ENCODE peak calls at places on chromosomes 3 and 15, in nine cellular contexts. One of them, this sample, is unnamed.

GRCh38 chr3:186895406-186895805 is 34.9 kb upstream of the ST6GAL1 start:
- DNase-seq in NCI-H1092: no peak
- DNase-seq in RPMI8226: no peak
- DNase-seq in T-cell: no peak
- DNase-seq in GM13976: no peak
- DNase-seq in WERI-Rb-1: peak; percentile 58
- DNase-seq in thyroid gland: no peak
- DNase-seq in GM12892: no peak
- DNase-seq in WTC11: no peak
- DNase-seq in this sample: no peak

GRCh38 chr15:76863693-76864092 is 41.4 kb downstream of the SCAPER start:
- DNase-seq in GM12892: no peak
- DNase-seq in GM13976: no peak
- DNase-seq in WTC11: no peak
- DNase-seq in T-cell: no peak
- DNase-seq in NCI-H1092: no peak
- DNase-seq in WERI-Rb-1: no peak
- DNase-seq in RPMI8226: no peak
- DNase-seq in thyroid gland: no peak
- DNase-seq in this sample: no peak

GRCh38 chr3:149527531-149528343 is 53.2 kb downstream of the TM4SF4 start:
- DNase-seq in WERI-Rb-1: no peak
- DNase-seq in thyroid gland: peak; percentile 37
- DNase-seq in T-cell: no peak
- DNase-seq in WTC11: no peak
- DNase-seq in NCI-H1092: no peak
- DNase-seq in GM13976: no peak
- DNase-seq in RPMI8226: no peak
- DNase-seq in GM12892: no peak
- DNase-seq in this sample: no peak

GRCh38 chr3:185820973-185821758 is 3.7 kb downstream of the IGF2BP2 start:
- DNase-seq in GM13976: no peak
- DNase-seq in GM12892: no peak
- DNase-seq in thyroid gland: no peak
- DNase-seq in WERI-Rb-1: no peak
- DNase-seq in T-cell: no peak
- DNase-seq in NCI-H1092: no peak
- DNase-seq in RPMI8226: no peak
- DNase-seq in WTC11: no peak
- DNase-seq in this sample: no peak

GRCh38 chr3:156602424-156602823 is 47.5 kb upstream of the SSR3 start:
- DNase-seq in T-cell: no peak
- DNase-seq in NCI-H1092: no peak
- DNase-seq in thyroid gland: no peak
- DNase-seq in RPMI8226: no peak
- DNase-seq in WTC11: no peak
- DNase-seq in WERI-Rb-1: no peak
- DNase-seq in GM13976: peak; percentile 57
- DNase-seq in GM12892: no peak
- DNase-seq in this sample: no peak

GRCh38 chr3:52023101-52023770 is 27.5 kb upstream of the RPL29 start:
- DNase-seq in NCI-H1092: no peak
- DNase-seq in RPMI8226: no peak
- DNase-seq in GM13976: no peak
- DNase-seq in T-cell: no peak
- DNase-seq in WTC11: no peak
- DNase-seq in GM12892: no peak
- DNase-seq in WERI-Rb-1: no peak
- DNase-seq in thyroid gland: no peak
- DNase-seq in this sample: no peak

GRCh38 chr3:107752202-107752990 is 229.6 kb downstream of the BBX start:
- DNase-seq in RPMI8226: peak; percentile 27
- DNase-seq in WTC11: peak; percentile 16
- DNase-seq in GM13976: no peak
- DNase-seq in GM12892: no peak
- DNase-seq in NCI-H1092: no peak
- DNase-seq in WERI-Rb-1: peak; percentile 23
- DNase-seq in thyroid gland: no peak
- DNase-seq in T-cell: no peak
- DNase-seq in this sample: no peak

GRCh38 chr3:54954019-54954418 is 26.2 kb upstream of the LRTM1 start:
- DNase-seq in GM12892: no peak
- DNase-seq in WERI-Rb-1: no peak
- DNase-seq in thyroid gland: no peak
- DNase-seq in RPMI8226: no peak
- DNase-seq in T-cell: no peak
- DNase-seq in NCI-H1092: no peak
- DNase-seq in WTC11: no peak
- DNase-seq in GM13976: no peak
- DNase-seq in this sample: no peak

GRCh38 chr3:171488479-171488878 is 28.3 kb upstream of the TNIK start:
- DNase-seq in T-cell: no peak
- DNase-seq in GM12892: no peak
- DNase-seq in NCI-H1092: no peak
- DNase-seq in thyroid gland: no peak
- DNase-seq in WTC11: no peak
- DNase-seq in WERI-Rb-1: no peak
- DNase-seq in GM13976: no peak
- DNase-seq in RPMI8226: no peak
- DNase-seq in this sample: no peak

GRCh38 chr3:20047341-20047779 is 7.1 kb downstream of the KAT2B start:
- DNase-seq in thyroid gland: no peak
- DNase-seq in T-cell: no peak
- DNase-seq in NCI-H1092: no peak
- DNase-seq in GM13976: no peak
- DNase-seq in WTC11: no peak
- DNase-seq in WERI-Rb-1: no peak
- DNase-seq in GM12892: no peak
- DNase-seq in RPMI8226: no peak
- DNase-seq in this sample: no peak

GRCh38 chr15:66114863-66115425 is 138.6 kb downstream of the MEGF11 start:
- DNase-seq in thyroid gland: no peak
- DNase-seq in GM13976: no peak
- DNase-seq in WERI-Rb-1: no peak
- DNase-seq in GM12892: no peak
- DNase-seq in WTC11: no peak
- DNase-seq in T-cell: no peak
- DNase-seq in RPMI8226: no peak
- DNase-seq in NCI-H1092: no peak
- DNase-seq in this sample: no peak

GRCh38 chr3:120093923-120094775 is at the start of gene GSK3B:
- DNase-seq in NCI-H1092: peak; percentile 62
- DNase-seq in GM13976: peak; percentile 70
- DNase-seq in RPMI8226: no peak
- DNase-seq in GM12892: peak; percentile 60
- DNase-seq in WTC11: peak; percentile 78
- DNase-seq in WERI-Rb-1: peak; percentile 77
- DNase-seq in thyroid gland: peak; percentile 75
- DNase-seq in T-cell: peak; percentile 100
- DNase-seq in this sample: peak; percentile 44

GRCh38 chr15:58999694-59000093 is 12.2 kb downstream of the RNF111 start:
- DNase-seq in thyroid gland: no peak
- DNase-seq in NCI-H1092: no peak
- DNase-seq in GM12892: no peak
- DNase-seq in GM13976: no peak
- DNase-seq in WERI-Rb-1: no peak
- DNase-seq in WTC11: no peak
- DNase-seq in T-cell: no peak
- DNase-seq in RPMI8226: no peak
- DNase-seq in this sample: no peak

GRCh38 chr3:194139085-194139976 is 3.4 kb downstream of the HES1 start:
- DNase-seq in WERI-Rb-1: peak; percentile 10
- DNase-seq in T-cell: no peak
- DNase-seq in GM12892: no peak
- DNase-seq in thyroid gland: peak; percentile 64
- DNase-seq in RPMI8226: peak; percentile 57
- DNase-seq in GM13976: no peak
- DNase-seq in WTC11: peak; percentile 43
- DNase-seq in NCI-H1092: no peak
- DNase-seq in this sample: no peak

GRCh38 chr3:53254190-53254809 is 1.5 kb downstream of the TKT start:
- DNase-seq in GM13976: peak; percentile 15
- DNase-seq in RPMI8226: peak; percentile 46
- DNase-seq in T-cell: no peak
- DNase-seq in NCI-H1092: no peak
- DNase-seq in thyroid gland: peak; percentile 90
- DNase-seq in WTC11: no peak
- DNase-seq in GM12892: no peak
- DNase-seq in WERI-Rb-1: peak; percentile 30
- DNase-seq in this sample: peak; percentile 25

GRCh38 chr3:138491971-138492370 is 57.6 kb downstream of the ESYT3 start:
- DNase-seq in WERI-Rb-1: no peak
- DNase-seq in GM12892: no peak
- DNase-seq in T-cell: no peak
- DNase-seq in thyroid gland: no peak
- DNase-seq in RPMI8226: no peak
- DNase-seq in GM13976: no peak
- DNase-seq in WTC11: no peak
- DNase-seq in NCI-H1092: no peak
- DNase-seq in this sample: no peak

GRCh38 chr15:92011611-92012367 is 158.3 kb downstream of the SLCO3A1 start:
- DNase-seq in GM12892: no peak
- DNase-seq in WERI-Rb-1: no peak
- DNase-seq in thyroid gland: peak; percentile 58
- DNase-seq in WTC11: no peak
- DNase-seq in RPMI8226: peak; percentile 78
- DNase-seq in GM13976: no peak
- DNase-seq in NCI-H1092: no peak
- DNase-seq in T-cell: no peak
- DNase-seq in this sample: no peak

GRCh38 chr15:48683991-48684765 is 38.7 kb upstream of the FBN1 start:
- DNase-seq in RPMI8226: no peak
- DNase-seq in T-cell: no peak
- DNase-seq in NCI-H1092: no peak
- DNase-seq in GM12892: no peak
- DNase-seq in thyroid gland: no peak
- DNase-seq in WTC11: no peak
- DNase-seq in GM13976: no peak
- DNase-seq in WERI-Rb-1: no peak
- DNase-seq in this sample: no peak

GRCh38 chr15:64911317-64912186 is at the start of gene ANKDD1A:
- DNase-seq in NCI-H1092: no peak
- DNase-seq in WERI-Rb-1: peak; percentile 81
- DNase-seq in GM12892: peak; percentile 90
- DNase-seq in RPMI8226: peak; percentile 86
- DNase-seq in GM13976: peak; percentile 90
- DNase-seq in T-cell: no peak
- DNase-seq in WTC11: peak; percentile 78
- DNase-seq in thyroid gland: peak; percentile 78
- DNase-seq in this sample: peak; percentile 84

GRCh38 chr3:73399106-73399505 is 225.6 kb downstream of the PDZRN3 start:
- DNase-seq in WTC11: no peak
- DNase-seq in WERI-Rb-1: no peak
- DNase-seq in T-cell: no peak
- DNase-seq in thyroid gland: no peak
- DNase-seq in NCI-H1092: no peak
- DNase-seq in GM12892: no peak
- DNase-seq in RPMI8226: no peak
- DNase-seq in GM13976: no peak
- DNase-seq in this sample: no peak

GRCh38 chr15:65384895-65385867 is 7.4 kb upstream of the IGDCC3 start:
- DNase-seq in thyroid gland: peak; percentile 89
- DNase-seq in WTC11: peak; percentile 96
- DNase-seq in WERI-Rb-1: peak; percentile 93
- DNase-seq in GM13976: peak; percentile 97
- DNase-seq in NCI-H1092: peak; percentile 74
- DNase-seq in GM12892: peak; percentile 95
- DNase-seq in T-cell: peak; percentile 77
- DNase-seq in RPMI8226: peak; percentile 96
- DNase-seq in this sample: peak; percentile 84

GRCh38 chr3:143140550-143140949 is 21.0 kb downstream of the CHST2 start:
- DNase-seq in thyroid gland: no peak
- DNase-seq in NCI-H1092: no peak
- DNase-seq in GM13976: no peak
- DNase-seq in WTC11: no peak
- DNase-seq in GM12892: no peak
- DNase-seq in RPMI8226: no peak
- DNase-seq in T-cell: no peak
- DNase-seq in WERI-Rb-1: no peak
- DNase-seq in this sample: no peak

GRCh38 chr15:89430530-89431341 is 65.6 kb downstream of the RHCG start:
- DNase-seq in thyroid gland: peak; percentile 77
- DNase-seq in GM13976: peak; percentile 93
- DNase-seq in WTC11: peak; percentile 96
- DNase-seq in RPMI8226: peak; percentile 89
- DNase-seq in WERI-Rb-1: peak; percentile 89
- DNase-seq in NCI-H1092: peak; percentile 65
- DNase-seq in GM12892: peak; percentile 85
- DNase-seq in T-cell: peak; percentile 84
- DNase-seq in this sample: peak; percentile 76

GRCh38 chr3:126208182-126208581 is 27.8 kb upstream of the ALDH1L1 start:
- DNase-seq in GM12892: no peak
- DNase-seq in thyroid gland: no peak
- DNase-seq in RPMI8226: no peak
- DNase-seq in WTC11: no peak
- DNase-seq in NCI-H1092: no peak
- DNase-seq in GM13976: no peak
- DNase-seq in T-cell: no peak
- DNase-seq in WERI-Rb-1: no peak
- DNase-seq in this sample: no peak

GRCh38 chr3:119418091-119418512 is 45.3 kb downstream of the TMEM39A start:
- DNase-seq in WERI-Rb-1: no peak
- DNase-seq in RPMI8226: no peak
- DNase-seq in thyroid gland: no peak
- DNase-seq in T-cell: no peak
- DNase-seq in GM12892: no peak
- DNase-seq in GM13976: no peak
- DNase-seq in NCI-H1092: no peak
- DNase-seq in WTC11: no peak
- DNase-seq in this sample: no peak